ENCODE peak calls at places on chromosomes 1 and 21, in six cellular contexts. I is fibroblast of lung, R is DND-41, D is neural progenitor cell, H is GM23248, O is PC-3. L is an unnamed sample.

GRCh38 chr1:226095286-226095685 is 32.8 kb downstream of the H3-3A start:
- DNase-seq in H (no peak), D (no peak), I (no peak), O (no peak), R (no peak), L (no peak)

GRCh38 chr1:56095924-56096655 is 483.3 kb downstream of the PLPP3 start:
- DNase-seq in I (peak), O (no peak), D (no peak), R (no peak), H (peak), L (no peak)

GRCh38 chr1:246221390-246222240 is 285.5 kb downstream of the SMYD3 start:
- DNase-seq in I (no peak), O (no peak), H (no peak), R (no peak), D (no peak), L (no peak)

GRCh38 chr1:156062189-156062588 is 1.2 kb downstream of the RAB25 start:
- DNase-seq in D (no peak), O (peak), I (no peak), R (no peak), H (peak), L (no peak)

GRCh38 chr1:24920155-24920925 is 9.7 kb downstream of the RUNX3 start:
- DNase-seq in O (no peak), H (peak), R (no peak), I (peak), D (no peak), L (no peak)

GRCh38 chr1:119133987-119134386 is 6.5 kb downstream of the WARS2 start:
- DNase-seq in H (peak), R (no peak), I (no peak), O (no peak), D (no peak), L (no peak)

GRCh38 chr1:98674075-98674781 is 12.7 kb downstream of the SNX7 start:
- DNase-seq in I (peak), R (no peak), D (no peak), O (no peak), H (peak), L (no peak)

GRCh38 chr1:2571348-2571747 is 15.2 kb downstream of the TNFRSF14 start:
- DNase-seq in H (no peak), I (no peak), O (no peak), R (no peak), D (no peak), L (no peak)

GRCh38 chr1:36365310-36365895 is 20.3 kb downstream of the STK40 start:
- DNase-seq in O (no peak), I (peak), D (no peak), H (peak), R (no peak), L (no peak)

GRCh38 chr1:111577814-111578213 is 41.8 kb upstream of the RAP1A start:
- DNase-seq in R (no peak), D (no peak), I (no peak), H (no peak), O (no peak), L (no peak)

GRCh38 chr1:40532844-40533424 is 1.5 kb downstream of the ZNF684 start:
- DNase-seq in H (peak), D (peak), O (peak), R (peak), I (peak), L (peak)

GRCh38 chr1:79100385-79100784 is 93.9 kb upstream of the ADGRL4 start:
- DNase-seq in D (no peak), I (peak), R (no peak), H (peak), O (peak), L (no peak)

GRCh38 chr1:55369474-55369873 is 154.3 kb upstream of the USP24 start:
- DNase-seq in I (peak), O (peak), R (no peak), D (no peak), H (peak), L (no peak)

GRCh38 chr1:33575324-33575879 is 103.0 kb downstream of the ZSCAN20 start:
- DNase-seq in R (no peak), H (no peak), D (no peak), O (no peak), I (no peak), L (no peak)

GRCh38 chr1:61043010-61043820 is 39.1 kb upstream of the NFIA start:
- DNase-seq in O (peak), D (peak), I (peak), R (no peak), H (peak), L (peak)

GRCh38 chr1:21357161-21357560 is 66.9 kb upstream of the ECE1 start:
- DNase-seq in H (no peak), D (no peak), R (no peak), O (peak), I (no peak), L (no peak)

GRCh38 chr1:21366288-21366687 is 73.6 kb upstream of the NBPF3 start:
- DNase-seq in O (no peak), D (no peak), R (no peak), I (no peak), H (no peak), L (no peak)

GRCh38 chr1:21362096-21362495 is 71.8 kb upstream of the ECE1 start:
- DNase-seq in O (no peak), I (no peak), R (no peak), D (no peak), H (no peak), L (no peak)

GRCh38 chr1:21365036-21365435 is 74.8 kb upstream of the ECE1 start:
- DNase-seq in D (no peak), H (no peak), O (no peak), R (no peak), I (no peak), L (no peak)

DNA sequence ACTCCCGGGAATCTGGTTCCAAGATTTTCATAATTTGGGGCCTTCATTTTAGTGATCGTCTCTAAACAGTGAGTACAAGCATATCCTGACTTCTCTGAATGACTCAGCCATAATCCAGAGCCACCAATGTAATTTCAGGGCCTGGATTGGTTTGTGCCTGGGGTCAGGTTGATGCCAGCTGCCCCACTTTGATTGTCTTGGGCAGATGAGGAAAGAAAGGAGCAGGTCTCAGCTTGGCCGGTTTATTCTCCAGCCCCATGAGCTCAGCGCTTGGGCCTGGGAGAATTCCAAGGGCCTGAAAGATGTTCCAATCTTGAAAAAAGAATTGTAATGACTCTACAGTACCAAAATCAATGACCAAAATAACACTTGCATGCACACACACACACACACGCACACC is 71.2 kb upstream of the ECE1 start:
- DNase-seq in D (no peak), R (no peak), O (no peak), H (peak), I (no peak), L (no peak)
- H2AFZ ChIP-seq in D (no peak), R (no peak), O (no peak), H (peak), I (no peak), L (no peak)

GRCh38 chr1:18109756-18110597 is 2.4 kb downstream of the IGSF21 start:
- DNase-seq in R (no peak), D (peak), I (no peak), O (no peak), H (peak), L (no peak)
- TF ChIP-seq EZH2 in R (no peak), D (no peak), I (no peak), O (no peak), H (no peak), L (no peak)

GRCh38 chr1:23421752-23422312 is 2.7 kb downstream of the TCEA3 start:
- DNase-seq in R (no peak), O (peak), D (no peak), H (peak), I (peak), L (no peak)
- H2AFZ ChIP-seq in R (no peak), O (peak), D (no peak), H (peak), I (peak), L (no peak)

GRCh38 chr1:201537966-201538617 is 835 bp upstream of the NAV1 start:
- DNase-seq in R (no peak), O (peak), I (no peak), D (peak), H (peak), L (no peak)
- TF ChIP-seq EZH2 in R (no peak), O (no peak), I (no peak), D (no peak), H (no peak), L (no peak)

GRCh38 chr21:41121785-41122415 is 46.1 kb upstream of the BACE2 start:
- DNase-seq in D (peak), I (peak), O (peak), R (peak), H (peak), L (peak)
- H2AFZ ChIP-seq in D (no peak), I (no peak), O (no peak), R (no peak), H (no peak), L (peak)

DNA sequence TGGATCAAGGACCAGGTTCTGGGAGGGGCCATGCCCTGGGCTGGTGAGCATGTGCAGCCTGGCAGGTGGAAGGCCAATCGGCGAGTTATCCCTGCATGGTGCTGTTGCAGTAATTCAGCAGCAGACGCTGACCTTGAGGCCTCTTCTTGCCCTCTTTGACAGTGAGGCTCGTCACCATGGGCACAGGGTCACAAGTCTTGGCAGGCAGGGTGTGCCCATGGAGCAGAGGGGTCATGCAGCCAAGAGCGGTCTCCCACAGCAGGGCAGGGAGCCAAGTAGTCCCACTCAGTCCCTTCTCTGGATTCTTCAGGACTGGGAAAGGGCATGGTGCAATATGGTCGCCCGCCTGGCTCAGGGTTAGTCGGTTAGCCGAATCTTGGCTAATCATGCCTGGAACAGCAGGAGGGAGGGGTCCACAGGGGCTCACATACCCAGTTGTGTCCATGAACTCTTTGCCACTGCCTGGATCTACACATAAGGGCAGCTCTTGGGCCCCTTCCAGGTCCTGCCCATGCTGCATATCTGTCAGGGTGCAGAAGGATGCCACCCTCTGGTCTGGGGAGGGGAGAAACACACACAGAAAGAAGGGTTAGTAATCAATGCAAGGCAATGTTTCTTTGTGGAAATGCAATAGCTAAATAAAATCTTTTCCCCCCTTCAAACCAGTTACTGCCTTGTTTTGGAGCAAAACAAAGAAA is 226.8 kb downstream of the SIPA1L2 start:
- DNase-seq in H (no peak), O (no peak), D (no peak), R (no peak), I (no peak), L (no peak)
- TF ChIP-seq EZH2 in H (no peak), O (no peak), D (no peak), R (no peak), I (no peak), L (no peak)

GRCh38 chr1:240084337-240084736 is 7.3 kb upstream of the FMN2 start:
- DNase-seq in R (no peak), O (no peak), H (no peak), I (no peak), D (no peak), L (no peak)

GRCh38 chr1:240086726-240087125 is 5.0 kb upstream of the FMN2 start:
- DNase-seq in O (peak), D (no peak), R (no peak), H (peak), I (no peak), L (no peak)

DNA sequence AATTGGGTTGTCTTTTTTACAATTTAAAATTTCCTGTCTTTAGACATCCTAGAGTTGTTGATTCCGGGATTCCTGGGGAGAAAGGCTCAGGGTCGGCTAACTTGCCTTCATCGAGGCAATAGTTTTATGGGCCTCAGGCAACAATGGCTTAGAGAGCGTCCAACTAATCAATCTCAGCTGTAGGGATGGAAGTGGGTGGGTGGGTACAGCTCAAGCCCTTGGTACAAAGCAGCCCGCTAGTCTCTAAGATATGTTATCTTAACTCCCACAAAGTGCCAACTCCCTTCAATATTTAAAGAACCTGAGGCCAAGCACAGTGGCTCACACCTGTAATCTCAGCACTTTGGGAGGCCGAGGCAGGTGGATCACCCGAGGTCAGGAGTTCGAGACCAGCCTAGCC is 6.9 kb upstream of the FMN2 start:
- DNase-seq in O (no peak), H (no peak), D (no peak), I (no peak), R (no peak), L (no peak)
- H2AFZ ChIP-seq in O (no peak), H (no peak), D (no peak), I (no peak), R (no peak), L (no peak)

GRCh38 chr21:37912616-37913015 is 3.6 kb downstream of the KCNJ6 start:
- DNase-seq in O (no peak), D (no peak), R (no peak), H (no peak), I (no peak), L (no peak)

GRCh38 chr21:37916795-37917142 is 512 bp upstream of the KCNJ6 start:
- DNase-seq in I (no peak), D (peak), H (peak), O (no peak), R (no peak), L (no peak)

GRCh38 chr21:37915516-37915915 is 741 bp downstream of the KCNJ6 start:
- DNase-seq in O (no peak), D (peak), H (no peak), I (no peak), R (no peak), L (no peak)

GRCh38 chr21:37915941-37916794 is at the start of gene KCNJ6:
- DNase-seq in R (no peak), O (no peak), D (peak), H (peak), I (peak), L (no peak)

GRCh38 chr21:37914211-37914900 is 1.9 kb downstream of the KCNJ6 start:
- DNase-seq in D (peak), R (peak), O (peak), I (peak), H (peak), L (peak)
- TF ChIP-seq EZH2 in D (no peak), R (no peak), O (no peak), I (no peak), H (no peak), L (no peak)

GRCh38 chr1:113041569-113042335 is 31.2 kb upstream of the LRIG2 start:
- DNase-seq in H (peak), O (no peak), I (no peak), R (no peak), D (peak), L (no peak)
- H2AFZ ChIP-seq in H (peak), O (peak), I (no peak), R (no peak), D (peak), L (no peak)

L was measured in MM.1S.